ENCODE peak calls at places on chromosomes 3 and 15, in seven cellular contexts. Z is PC-3, H is PC-9, K is fibroblast of the aortic adventitia, X is Panc1, L is astrocyte of the spinal cord, I is thyroid gland. V is an unnamed sample.

GRCh38 chr15:92503889-92504288 is 110.2 kb downstream of the ST8SIA2 start:
- DNase-seq in Z (no peak), H (no peak), K (no peak), X (no peak), L (no peak), I (no peak), V (no peak)

GRCh38 chr15:48536681-48537091 is 108.8 kb downstream of the FBN1 start:
- DNase-seq in Z (no peak), H (no peak), K (peak), X (no peak), L (peak), I (no peak), V (peak)

GRCh38 chr15:45640610-45641009 is 5.8 kb downstream of the SQOR start:
- DNase-seq in Z (peak), H (peak), K (peak), X (no peak), L (peak), I (no peak), V (peak)

GRCh38 chr15:39582977-39583585 is 2.2 kb downstream of the THBS1 start:
- DNase-seq in Z (no peak), H (no peak), K (peak), X (no peak), L (peak), I (no peak), V (no peak)

GRCh38 chr3:178975320-178975719 is 96.3 kb downstream of the ZMAT3 start:
- DNase-seq in Z (peak), H (no peak), K (no peak), X (no peak), L (no peak), I (no peak), V (no peak)

GRCh38 chr15:91891788-91892187 is 38.3 kb downstream of the SLCO3A1 start:
- DNase-seq in Z (no peak), H (no peak), K (no peak), X (no peak), L (no peak), I (no peak), V (no peak)

GRCh38 chr3:192514754-192515660 is 212.3 kb downstream of the FGF12 start:
- DNase-seq in Z (no peak), H (peak), K (no peak), X (no peak), L (no peak), I (peak), V (no peak)

GRCh38 chr3:56975562-56975961 is 84.9 kb upstream of the SPATA12 start:
- DNase-seq in Z (no peak), H (no peak), K (peak), X (no peak), L (peak), I (no peak), V (peak)

GRCh38 chr3:23611737-23612295 is 193.9 kb upstream of the UBE2E1 start:
- DNase-seq in Z (no peak), H (no peak), K (peak), X (no peak), L (peak), I (peak), V (peak)

GRCh38 chr3:172135766-172136729 is 96.7 kb downstream of the FNDC3B start:
- DNase-seq in Z (no peak), H (peak), K (peak), X (no peak), L (peak), I (no peak), V (peak)

GRCh38 chr3:33074217-33075067 is 22.5 kb downstream of the GLB1 start:
- DNase-seq in Z (peak), H (peak), K (peak), X (peak), L (peak), I (peak), V (peak)

GRCh38 chr3:29346828-29347227 is 66.0 kb downstream of the RBMS3 start:
- DNase-seq in Z (no peak), H (no peak), K (peak), X (no peak), L (peak), I (no peak), V (peak)

GRCh38 chr3:45163481-45163880 is 17.3 kb upstream of the CDCP1 start:
- DNase-seq in Z (no peak), H (no peak), K (no peak), X (no peak), L (no peak), I (no peak), V (no peak)

GRCh38 chr3:34998905-34999304 is 640.4 kb upstream of the ARPP21 start:
- DNase-seq in Z (no peak), H (no peak), K (no peak), X (no peak), L (no peak), I (no peak), V (peak)

GRCh38 chr15:34154725-34155204 is 52.9 kb downstream of the PGBD4 start:
- DNase-seq in Z (peak), H (peak), K (no peak), X (no peak), L (peak), I (no peak), V (peak)

GRCh38 chr15:49606594-49606993 is 14.0 kb downstream of the FAM227B start:
- DNase-seq in Z (peak), H (no peak), K (no peak), X (no peak), L (no peak), I (no peak), V (no peak)

GRCh38 chr3:67416703-67417102 is 237.7 kb downstream of the SUCLG2 start:
- DNase-seq in Z (no peak), H (no peak), K (no peak), X (no peak), L (peak), I (no peak), V (peak)

GRCh38 chr3:51274052-51274451 is 111.0 kb upstream of the MANF start:
- DNase-seq in Z (no peak), H (no peak), K (no peak), X (no peak), L (no peak), I (no peak), V (no peak)

GRCh38 chr15:71677766-71678165 is 132.6 kb upstream of the NR2E3 start:
- DNase-seq in Z (no peak), H (no peak), K (no peak), X (no peak), L (no peak), I (no peak), V (no peak)

GRCh38 chr3:59040902-59041301 is 8.9 kb downstream of the CFAP20DC start:
- DNase-seq in Z (no peak), H (no peak), K (peak), X (no peak), L (no peak), I (no peak), V (no peak)

GRCh38 chr3:99863588-99863987 is 45.9 kb downstream of the CMSS1 start:
- DNase-seq in Z (no peak), H (no peak), K (no peak), X (no peak), L (no peak), I (no peak), V (no peak)

GRCh38 chr3:10185804-10186762 is 21.4 kb downstream of the IRAK2 start:
- DNase-seq in Z (no peak), H (no peak), K (peak), X (no peak), L (peak), I (no peak), V (peak)

GRCh38 chr3:36540898-36541518 is 160.7 kb downstream of the STAC start:
- DNase-seq in Z (peak), H (no peak), K (peak), X (peak), L (peak), I (peak), V (peak)

GRCh38 chr3:127070776-127071175 is 87.9 kb downstream of the PLXNA1 start:
- DNase-seq in Z (no peak), H (no peak), K (no peak), X (no peak), L (no peak), I (no peak), V (no peak)

GRCh38 chr15:70100495-70101331 is 3.0 kb upstream of the TLE3 start:
- DNase-seq in Z (peak), H (no peak), K (no peak), X (no peak), L (peak), I (peak), V (peak)

GRCh38 chr3:63945558-63946096 is 33.4 kb upstream of the SCAANT1 start:
- DNase-seq in Z (no peak), H (no peak), K (peak), X (no peak), L (no peak), I (no peak), V (peak)

GRCh38 chr3:19816631-19817030 is 117.4 kb downstream of the EFHB start:
- DNase-seq in Z (no peak), H (no peak), K (no peak), X (no peak), L (no peak), I (no peak), V (no peak)

GRCh38 chr15:82951472-82952155 is 906 bp downstream of the HOMER2 start:
- DNase-seq in Z (peak), H (no peak), K (no peak), X (no peak), L (peak), I (no peak), V (no peak)

GRCh38 chr15:74519311-74519710 is 21.7 kb upstream of the ARID3B start:
- DNase-seq in Z (peak), H (peak), K (peak), X (no peak), L (peak), I (no peak), V (peak)

GRCh38 chr3:130384547-130384946 is 39.1 kb downstream of the COL6A5 start:
- DNase-seq in Z (no peak), H (no peak), K (no peak), X (no peak), L (no peak), I (no peak), V (no peak)

GRCh38 chr15:87089551-87089950 is 1009.9 kb downstream of the AGBL1 start:
- DNase-seq in Z (peak), H (no peak), K (no peak), X (no peak), L (no peak), I (no peak), V (no peak)

GRCh38 chr3:133827136-133827535 is 21.5 kb downstream of the SRPRB start:
- DNase-seq in Z (no peak), H (no peak), K (no peak), X (no peak), L (no peak), I (no peak), V (no peak)

GRCh38 chr15:30992465-30992864 is 1.0 kb upstream of the MTMR10 start:
- DNase-seq in Z (no peak), H (no peak), K (no peak), X (no peak), L (no peak), I (peak), V (no peak)
- H3K4me3 ChIP-seq in Z (peak), H (peak), K (peak), X (peak), L (peak), I (no peak), V (no peak)

GRCh38 chr15:46766021-46766420 is 951.3 kb upstream of the SEMA6D start:
- DNase-seq in Z (no peak), H (no peak), K (no peak), X (no peak), L (no peak), I (no peak), V (no peak)
- H3K4me3 ChIP-seq in Z (no peak), H (no peak), K (no peak), X (no peak), L (no peak), I (no peak), V (no peak)

DNA sequence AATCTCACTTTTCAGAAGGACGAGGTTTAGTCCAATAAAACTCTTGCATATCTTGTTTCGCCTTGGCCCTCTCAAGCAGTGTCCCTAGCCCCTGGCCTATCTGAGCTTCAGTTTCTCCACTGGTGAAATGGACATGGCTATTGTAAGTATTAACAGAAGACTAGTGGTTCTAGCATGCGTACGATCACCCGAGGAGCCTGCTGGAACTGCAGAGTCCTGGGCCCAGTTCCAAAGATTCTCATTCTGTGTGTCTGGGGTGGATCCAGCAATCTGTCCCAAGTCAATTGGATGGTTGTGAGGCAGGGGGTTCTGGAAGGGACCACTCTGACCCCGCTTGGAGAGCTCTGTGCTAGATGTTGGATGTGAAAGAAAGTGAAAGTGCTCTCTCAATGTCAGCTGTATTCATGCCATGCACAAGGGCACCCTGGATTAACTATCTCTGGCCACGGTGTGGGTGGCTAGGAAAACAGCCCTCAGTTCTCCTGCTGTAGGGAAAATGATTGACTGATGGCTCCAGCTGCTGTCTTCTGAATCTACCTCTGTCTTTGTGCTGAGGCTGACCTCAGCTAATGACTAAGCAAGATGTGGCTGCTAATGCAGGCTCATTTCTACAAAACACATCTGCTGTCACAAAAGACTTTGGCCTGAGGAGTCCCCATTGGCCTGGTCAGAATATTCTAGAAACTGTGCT is 1.9 kb upstream of the PLA1A start:
- DNase-seq in Z (no peak), H (no peak), K (no peak), X (no peak), L (peak), I (no peak), V (no peak)
- H3K4me3 ChIP-seq in Z (no peak), H (no peak), K (peak), X (no peak), L (peak), I (no peak), V (no peak)

DNA sequence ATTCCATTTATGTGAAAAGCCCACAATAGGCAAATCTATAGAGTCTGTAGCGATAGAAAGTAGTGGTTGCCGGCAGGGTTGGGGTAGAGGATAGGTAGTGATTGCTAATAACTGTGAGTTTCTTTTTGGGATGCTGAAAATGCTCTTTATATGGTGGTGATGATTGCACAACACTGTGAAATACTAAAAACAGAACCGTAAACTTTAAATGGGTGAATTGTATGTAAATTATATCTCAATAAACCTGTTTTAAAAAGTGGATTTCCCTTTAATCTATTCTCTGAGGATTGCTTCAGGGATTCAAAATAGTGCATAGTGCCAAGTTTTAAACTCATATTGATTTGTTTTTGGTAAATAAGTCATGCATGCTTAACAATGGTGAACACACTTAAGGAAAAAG is 140.2 kb downstream of the LPP start:
- DNase-seq in Z (no peak), H (no peak), K (peak), X (no peak), L (no peak), I (no peak), V (peak)
- H3K4me3 ChIP-seq in Z (no peak), H (peak), K (no peak), X (no peak), L (no peak), I (no peak), V (no peak)

GRCh38 chr15:31457631-31458526 is 131.2 kb downstream of the KLF13 start:
- DNase-seq in Z (peak), H (no peak), K (peak), X (no peak), L (peak), I (no peak), V (peak)

GRCh38 chr15:31456329-31457060 is 129.9 kb downstream of the KLF13 start:
- DNase-seq in Z (no peak), H (no peak), K (no peak), X (no peak), L (no peak), I (no peak), V (no peak)

GRCh38 chr15:31459011-31459748 is 132.5 kb downstream of the KLF13 start:
- DNase-seq in Z (no peak), H (no peak), K (no peak), X (no peak), L (no peak), I (no peak), V (peak)

GRCh38 chr15:31457161-31457560 is 130.5 kb downstream of the KLF13 start:
- DNase-seq in Z (no peak), H (no peak), K (peak), X (no peak), L (no peak), I (no peak), V (no peak)

GRCh38 chr15:31458591-31458990 is 132.0 kb downstream of the KLF13 start:
- DNase-seq in Z (no peak), H (no peak), K (no peak), X (no peak), L (no peak), I (no peak), V (no peak)
- H3K4me3 ChIP-seq in Z (no peak), H (no peak), K (no peak), X (no peak), L (no peak), I (no peak), V (no peak)

DNA sequence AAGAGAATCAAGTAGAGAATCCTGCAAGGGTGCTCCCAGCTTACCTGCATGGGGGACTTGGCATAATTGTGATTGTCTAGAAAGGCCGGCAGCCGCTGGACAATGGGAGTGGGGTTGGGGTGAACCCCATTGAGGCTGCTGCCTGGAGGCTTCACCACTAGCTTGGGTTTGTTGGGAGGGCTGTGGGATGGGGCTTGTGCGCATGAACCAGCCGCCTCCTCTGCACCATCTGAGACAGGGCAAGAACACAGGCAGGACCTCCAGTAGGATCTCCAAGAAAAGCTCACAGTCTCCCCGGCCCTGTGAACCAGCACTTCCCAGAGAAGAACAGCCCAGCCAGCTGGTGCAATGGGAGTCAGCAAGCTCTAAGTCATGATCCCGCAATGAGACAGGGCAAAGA is 39.8 kb downstream of the SEMA3G start:
- DNase-seq in Z (no peak), H (no peak), K (no peak), X (no peak), L (no peak), I (no peak), V (no peak)
- H3K4me3 ChIP-seq in Z (no peak), H (no peak), K (no peak), X (no peak), L (no peak), I (no peak), V (no peak)

DNA sequence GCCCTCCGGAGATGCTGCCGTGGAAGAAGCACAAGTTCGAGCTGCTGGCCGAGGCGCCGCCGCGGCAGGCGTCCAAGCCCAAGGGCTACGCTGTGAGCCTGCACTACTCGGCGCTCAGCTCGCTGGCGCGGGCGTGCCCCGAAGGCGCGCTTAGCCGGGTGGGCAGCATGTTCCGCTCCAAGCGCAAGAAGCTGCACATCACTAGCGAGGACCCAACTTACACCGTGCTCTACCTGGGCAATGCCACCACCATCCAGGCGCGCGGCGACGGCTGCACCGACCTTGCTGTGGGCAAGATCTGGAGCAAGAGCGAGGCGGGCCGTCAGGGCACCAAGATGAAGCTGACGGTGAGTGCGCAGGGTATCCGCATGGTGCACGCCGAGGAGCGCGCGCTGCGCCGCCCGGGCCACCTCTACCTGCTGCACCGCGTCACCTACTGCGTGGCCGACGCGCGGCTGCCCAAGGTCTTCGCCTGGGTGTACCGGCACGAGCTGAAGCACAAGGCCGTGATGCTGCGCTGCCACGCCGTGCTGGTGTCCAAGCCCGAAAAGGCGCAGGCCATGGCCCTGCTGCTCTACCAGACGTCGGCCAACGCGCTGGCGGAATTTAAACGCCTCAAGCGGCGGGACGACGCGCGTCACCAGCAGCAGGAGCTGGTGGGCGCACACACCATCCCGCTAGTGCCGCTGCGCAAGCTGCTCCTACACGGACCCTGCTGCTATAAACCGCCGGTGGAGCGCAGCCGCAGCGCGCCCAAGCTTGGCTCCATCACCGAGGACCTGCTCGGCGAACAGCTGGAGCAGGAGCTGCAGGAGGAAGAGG is 1.3 kb downstream of the FAM43A start:
- DNase-seq in Z (peak), H (no peak), K (peak), X (no peak), L (peak), I (peak), V (peak)
- H3K4me3 ChIP-seq in Z (peak), H (peak), K (peak), X (peak), L (peak), I (peak), V (peak)

DNA sequence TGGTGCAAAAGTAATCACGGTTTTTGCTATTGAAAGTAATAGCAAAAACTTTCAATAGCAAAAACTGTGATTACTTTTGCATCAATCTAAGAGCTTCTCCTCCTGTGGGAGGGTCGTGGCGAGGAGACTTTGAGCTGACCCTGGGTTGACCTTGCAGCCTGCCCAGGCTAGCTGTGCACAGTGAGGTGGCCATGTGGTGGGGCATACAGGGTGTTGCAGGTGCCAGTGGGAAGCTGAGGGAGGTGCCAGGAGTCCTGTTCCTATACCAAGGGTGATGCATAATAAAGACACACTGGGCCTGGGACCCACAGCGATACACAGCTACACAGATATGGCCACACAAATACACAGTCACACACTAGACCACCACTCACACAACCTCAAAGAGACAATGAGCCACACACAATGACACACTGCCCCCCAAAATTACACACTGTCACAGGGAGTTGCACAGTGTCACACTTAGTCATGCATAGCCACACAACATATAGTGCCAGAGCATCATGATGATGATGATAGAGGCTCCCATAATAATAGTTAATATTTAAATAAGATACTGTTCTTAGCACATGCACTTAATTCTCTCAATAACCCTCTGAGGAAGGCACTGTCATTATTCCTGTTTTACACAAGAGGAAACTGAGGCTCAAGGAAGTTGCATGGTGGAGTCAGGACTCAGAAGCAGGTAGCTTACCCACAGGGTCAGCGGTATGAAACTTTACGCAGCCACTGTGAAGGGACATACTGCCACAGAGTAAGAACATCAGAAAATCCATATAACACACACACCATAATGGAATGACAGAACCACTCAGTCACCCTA is 6.3 kb downstream of the PLCD1 start:
- DNase-seq in Z (no peak), H (no peak), K (no peak), X (no peak), L (no peak), I (no peak), V (no peak)
- H3K4me3 ChIP-seq in Z (peak), H (no peak), K (peak), X (no peak), L (no peak), I (no peak), V (peak)

V was measured in cardiac fibroblast.